ENCODE peak calls at places on chromosomes 3 and 15, in ten cellular contexts. Q is endothelial cell of umbilical vein, D is ovary, O is body of pancreas, G is right lobe of liver, S is IMR-90, B is stomach, R is HCT116, Y is sigmoid colon, Z is HepG2. E is an unnamed sample.

GRCh38 chr3:70811880-70812279 is 499.4 kb upstream of the MDFIC2 start:
- DNase-seq in D (no peak), O (no peak), Y (peak; percentile 70), Q (no peak), B (no peak), R (no peak), S (peak; percentile 81), G (no peak), Z (no peak), E (peak; percentile 72)

GRCh38 chr15:97961067-97961954 is 808 bp downstream of the ARRDC4 start:
- DNase-seq in Z (peak; percentile 2), R (peak; percentile 1), Q (no peak), B (peak; percentile 53), G (peak; percentile 65), D (peak; percentile 72), S (peak; percentile 4), Y (peak; percentile 89), O (peak; percentile 61), E (peak; percentile 83)

GRCh38 chr15:71716990-71717389 is 93.4 kb upstream of the NR2E3 start:
- DNase-seq in G (no peak), Y (no peak), O (no peak), R (no peak), S (peak; percentile 73), Z (no peak), D (no peak), Q (peak; percentile 14), B (no peak), E (no peak)

GRCh38 chr3:8319935-8320634 is 181.5 kb upstream of the LMCD1 start:
- DNase-seq in B (no peak), Y (no peak), Q (peak; percentile 31), Z (no peak), O (no peak), S (peak; percentile 77), G (no peak), R (no peak), D (no peak), E (no peak)

GRCh38 chr15:101045835-101046691 is 126.9 kb downstream of the LRRK1 start:
- DNase-seq in G (no peak), O (peak; percentile 7), Y (peak; percentile 55), S (no peak), R (no peak), D (peak; percentile 42), Q (no peak), Z (no peak), B (peak; percentile 16), E (peak; percentile 46)

GRCh38 chr3:113264249-113264648 is 52.9 kb downstream of the BOC start:
- DNase-seq in R (no peak), S (no peak), B (no peak), Q (no peak), G (no peak), Y (no peak), D (no peak), Z (no peak), O (no peak), E (no peak)

GRCh38 chr3:61783993-61784718 is 222.8 kb downstream of the PTPRG start:
- DNase-seq in O (no peak), S (peak; percentile 88), D (no peak), Q (no peak), B (no peak), Y (no peak), Z (no peak), R (no peak), G (no peak), E (no peak)

GRCh38 chr3:248841-249520 is 52.4 kb downstream of the CHL1 start:
- DNase-seq in S (no peak), D (no peak), G (no peak), R (no peak), O (no peak), Q (no peak), B (no peak), Y (no peak), Z (no peak), E (no peak)

GRCh38 chr3:46724360-46724890 is 6.8 kb upstream of the PRSS50 start:
- DNase-seq in Y (no peak), S (no peak), Z (no peak), O (no peak), R (no peak), B (no peak), G (no peak), D (no peak), Q (no peak), E (no peak)

DNA sequence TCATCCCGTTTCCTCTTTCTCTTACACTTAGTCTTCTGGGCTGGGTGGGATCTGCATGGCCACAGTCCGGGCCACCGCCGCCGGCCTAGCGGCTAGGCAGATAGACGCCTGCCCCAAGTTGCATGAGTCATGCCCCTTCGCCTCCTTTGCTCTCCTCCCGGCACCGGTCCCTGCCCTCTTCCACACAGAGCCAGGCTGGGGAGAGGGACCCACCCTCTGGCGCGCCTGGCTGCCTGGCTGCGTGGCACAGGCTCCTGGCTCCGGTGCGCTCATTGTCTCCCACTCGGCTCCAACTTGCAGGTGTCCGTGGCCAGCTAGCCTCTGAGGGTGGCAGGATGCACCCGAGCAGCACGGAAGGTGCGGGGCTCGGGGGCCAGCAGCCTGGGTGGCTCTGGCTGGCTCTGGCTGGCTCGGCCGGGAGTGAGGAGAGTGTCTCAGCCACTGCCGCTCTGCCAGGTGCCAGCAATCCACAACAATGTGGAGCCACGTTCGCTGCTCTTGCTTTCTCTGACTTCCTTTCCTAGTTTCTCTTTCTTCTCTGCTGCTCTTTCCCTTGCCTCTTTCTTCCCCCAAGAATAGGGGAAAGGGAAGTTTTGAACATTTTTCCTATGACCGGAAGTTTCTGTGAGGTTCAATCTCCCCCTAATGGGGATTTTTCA is 22.4 kb upstream of the MTHFS start:
- DNase-seq in G (no peak), D (no peak), Q (no peak), O (no peak), B (no peak), Y (no peak), S (no peak), Z (no peak), R (no peak), E (no peak)
- H3K9me3 ChIP-seq in G (peaks cover 20% of the 10 kb centered on the region), D (no peaks in the 10 kb centered on the region), Q (no peaks in the 10 kb centered on the region), O (peaks cover 31% of the 10 kb centered on the region), B (peaks cover 54% of the 10 kb centered on the region), Y (peaks cover 37% of the 10 kb centered on the region), S (peaks cover 45% of the 10 kb centered on the region), Z (peaks cover 42% of the 10 kb centered on the region), R (peaks cover 41% of the 10 kb centered on the region), E (peaks cover 68% of the 10 kb centered on the region)

DNA sequence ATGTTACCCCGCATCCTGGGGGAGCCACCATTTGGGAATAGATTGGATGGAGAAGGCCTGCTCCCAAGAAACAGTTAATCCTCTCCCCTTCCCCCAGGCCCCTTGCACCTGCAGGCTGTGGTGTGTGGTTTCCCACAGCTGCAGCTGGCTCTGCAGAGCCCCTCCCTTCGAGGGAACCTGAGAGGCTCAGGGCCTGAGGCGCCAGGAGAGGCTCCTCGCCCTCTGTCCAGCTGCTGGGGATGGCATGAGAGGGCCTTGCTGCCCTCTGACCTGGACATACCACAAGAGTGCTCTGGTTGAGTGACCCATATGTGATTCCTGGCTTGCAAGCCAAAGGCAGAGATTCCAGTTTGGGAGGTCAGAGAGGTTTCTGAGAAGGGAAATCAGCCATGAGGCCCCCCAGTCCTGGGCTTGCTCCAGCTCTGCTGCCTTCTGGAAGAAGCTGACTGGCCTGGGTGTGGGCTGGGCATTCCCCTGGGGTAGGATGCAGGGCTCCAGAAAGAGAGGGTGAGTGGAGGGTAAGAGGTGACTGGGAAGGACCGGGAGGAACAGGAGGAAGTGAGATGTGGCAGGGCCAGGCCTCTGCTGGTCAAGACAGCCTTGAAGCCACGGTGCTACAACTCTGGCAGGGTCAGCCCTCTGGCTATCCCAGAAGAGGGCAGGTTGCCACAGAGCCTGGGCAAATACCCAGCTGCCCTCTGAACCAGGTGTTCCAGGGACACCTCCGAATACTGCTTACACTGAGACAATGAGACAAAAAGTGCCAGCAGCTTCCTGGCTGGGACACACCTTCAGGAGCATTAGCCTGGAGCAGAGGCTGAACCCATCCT is 16.0 kb upstream of the SRP14 start:
- DNase-seq in Q (no peak), B (peak; percentile 84), S (peak; percentile 82), D (no peak), Z (no peak), O (peak; percentile 83), G (peak; percentile 80), Y (peak; percentile 61), R (no peak), E (peak; percentile 74)
- H3K4me1 ChIP-seq in Q (no peaks in the 10 kb centered on the region), B (peaks cover 21% of the 10 kb centered on the region), S (peaks cover 20% of the 10 kb centered on the region), D (peaks cover 9% of the 10 kb centered on the region), Z (peaks cover 15% of the 10 kb centered on the region), O (peaks cover 28% of the 10 kb centered on the region), G (peaks cover 24% of the 10 kb centered on the region), Y (peaks cover 24% of the 10 kb centered on the region), R (no peaks in the 10 kb centered on the region), E (peaks cover 25% of the 10 kb centered on the region)

DNA sequence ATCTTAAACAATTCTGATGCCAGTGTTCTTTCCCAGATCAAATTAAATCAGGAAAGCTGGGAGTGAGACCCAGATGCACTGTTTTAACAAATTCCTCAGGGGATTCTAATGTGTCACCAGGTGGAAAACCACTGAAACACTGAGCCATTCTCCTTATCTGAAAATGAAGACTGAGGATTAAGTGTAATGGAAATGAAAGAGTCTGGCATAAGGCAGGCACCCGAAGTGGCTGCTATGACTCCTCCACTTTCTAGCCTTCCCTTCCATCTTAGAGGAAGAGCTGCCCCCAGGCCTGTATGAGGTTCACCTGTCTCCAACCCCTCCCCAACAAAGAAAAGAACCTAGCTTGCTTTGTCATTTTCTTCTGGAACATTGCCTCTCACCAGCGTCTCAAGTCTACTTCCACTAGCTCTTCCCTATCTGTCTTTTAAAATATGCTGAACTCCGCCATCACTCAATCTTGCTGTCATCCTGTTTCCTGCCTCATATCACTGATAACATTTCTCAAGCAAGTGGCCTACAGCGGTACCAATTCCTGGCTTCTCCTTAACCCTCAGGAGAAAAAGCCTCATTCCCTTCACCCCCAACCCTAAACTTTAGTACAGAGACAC is 13.7 kb upstream of the ABHD2 start:
- DNase-seq in Q (peak; percentile 47), G (no peak), D (no peak), B (no peak), R (no peak), O (no peak), Z (no peak), Y (no peak), S (no peak), E (no peak)
- TF ChIP-seq POLR2A in Q (no peak), G (no peak), D (no peak), B (no peak), R (no peak), O (no peak), Z (no peak), Y (no peak), S (no peak), E (no peak)

GRCh38 chr15:25061808-25062550 is 107.2 kb downstream of the SNRPN start:
- DNase-seq in O (peak; percentile 5), G (no peak), S (no peak), D (peak; percentile 12), Q (no peak), B (no peak), Z (no peak), R (no peak), Y (no peak), E (peak; percentile 45)

GRCh38 chr15:25062551-25063430 is 108.0 kb downstream of the SNRPN start:
- DNase-seq in O (peak; percentile 4), Y (peak; percentile 10), D (peak; percentile 15), S (no peak), Z (no peak), R (no peak), G (no peak), B (no peak), Q (no peak), E (peak; percentile 43)

GRCh38 chr15:25060472-25060803 is 105.7 kb downstream of the SNRPN start:
- DNase-seq in Q (no peak), O (no peak), Y (no peak), Z (no peak), G (no peak), D (peak; percentile 18), B (peak; percentile 23), S (no peak), R (no peak), E (peak; percentile 15)

GRCh38 chr15:25059698-25060471 is 105.1 kb downstream of the SNRPN start:
- DNase-seq in S (no peak), B (no peak), Z (no peak), R (no peak), O (peak; percentile 6), D (peak; percentile 8), Y (no peak), G (no peak), Q (no peak), E (peak; percentile 16)

GRCh38 chr15:25060996-25061620 is 106.3 kb downstream of the SNRPN start:
- DNase-seq in D (peak; percentile 17), Z (no peak), G (no peak), O (peak; percentile 5), B (no peak), R (no peak), Y (no peak), S (no peak), Q (no peak), E (peak; percentile 42)
- H3K9me3 ChIP-seq in D (peaks cover 66% of the 10 kb centered on the region), Z (peaks cover 100% of the 10 kb centered on the region), G (peaks cover 77% of the 10 kb centered on the region), O (peaks cover 100% of the 10 kb centered on the region), B (peaks cover 100% of the 10 kb centered on the region), R (peaks cover 71% of the 10 kb centered on the region), Y (peaks cover 99% of the 10 kb centered on the region), S (peaks cover 100% of the 10 kb centered on the region), Q (peaks cover 80% of the 10 kb centered on the region), E (peaks cover 98% of the 10 kb centered on the region)

E was measured in suprapubic skin.